ENCODE peak calls at places on chromosomes 13 and 19, in five cellular contexts. One of them, this sample, is unnamed.

GRCh38 chr13:45500492-45501174 is 35.9 kb downstream of the COG3 start:
- DNase-seq in psoas muscle: no peak
- DNase-seq in fibroblast of pulmonary artery: peak
- DNase-seq in SK-N-SH: no peak
- DNase-seq in AG09309: peak
- DNase-seq in this sample: no peak

GRCh38 chr13:24906268-24906667 is 142.3 kb downstream of the RNF17 start:
- DNase-seq in psoas muscle: no peak
- DNase-seq in fibroblast of pulmonary artery: no peak
- DNase-seq in AG09309: no peak
- DNase-seq in SK-N-SH: no peak
- DNase-seq in this sample: no peak

GRCh38 chr13:80050252-80050651 is 290.7 kb downstream of the SPRY2 start:
- DNase-seq in AG09309: no peak
- DNase-seq in fibroblast of pulmonary artery: peak
- DNase-seq in SK-N-SH: no peak
- DNase-seq in psoas muscle: no peak
- DNase-seq in this sample: no peak

GRCh38 chr19:46283771-46284170 is 13.1 kb upstream of the HIF3A start:
- DNase-seq in AG09309: no peak
- DNase-seq in SK-N-SH: no peak
- DNase-seq in psoas muscle: no peak
- DNase-seq in fibroblast of pulmonary artery: peak
- DNase-seq in this sample: no peak

GRCh38 chr19:35249848-35250711 is 1.3 kb downstream of the LSR start:
- DNase-seq in AG09309: no peak
- DNase-seq in psoas muscle: no peak
- DNase-seq in fibroblast of pulmonary artery: no peak
- DNase-seq in SK-N-SH: no peak
- DNase-seq in this sample: peak

GRCh38 chr19:29277107-29277506 is 64.2 kb upstream of the UQCRFS1 start:
- DNase-seq in fibroblast of pulmonary artery: no peak
- DNase-seq in SK-N-SH: no peak
- DNase-seq in psoas muscle: no peak
- DNase-seq in AG09309: no peak
- DNase-seq in this sample: no peak

GRCh38 chr19:8336072-8336569 is 6.9 kb downstream of the KANK3 start:
- DNase-seq in AG09309: no peak
- DNase-seq in SK-N-SH: no peak
- DNase-seq in psoas muscle: no peak
- DNase-seq in fibroblast of pulmonary artery: no peak
- DNase-seq in this sample: no peak

GRCh38 chr13:67147257-67148218 is 82.6 kb downstream of the PCDH9 start:
- DNase-seq in psoas muscle: no peak
- DNase-seq in fibroblast of pulmonary artery: peak
- DNase-seq in AG09309: no peak
- DNase-seq in SK-N-SH: no peak
- DNase-seq in this sample: no peak

GRCh38 chr13:110816500-110816899 is 98.4 kb downstream of the ANKRD10 start:
- DNase-seq in fibroblast of pulmonary artery: no peak
- DNase-seq in AG09309: no peak
- DNase-seq in psoas muscle: no peak
- DNase-seq in SK-N-SH: no peak
- DNase-seq in this sample: no peak

GRCh38 chr13:107901996-107902562 is 313.3 kb downstream of the LIG4 start:
- DNase-seq in AG09309: no peak
- DNase-seq in SK-N-SH: no peak
- DNase-seq in psoas muscle: no peak
- DNase-seq in fibroblast of pulmonary artery: no peak
- DNase-seq in this sample: no peak

GRCh38 chr13:24355103-24355502 is 45.7 kb downstream of the C1QTNF9 start:
- DNase-seq in SK-N-SH: no peak
- DNase-seq in fibroblast of pulmonary artery: no peak
- DNase-seq in AG09309: no peak
- DNase-seq in psoas muscle: no peak
- DNase-seq in this sample: no peak

GRCh38 chr19:28549680-28550277 is 663.2 kb downstream of the UQCRFS1 start:
- DNase-seq in AG09309: no peak
- DNase-seq in fibroblast of pulmonary artery: no peak
- DNase-seq in SK-N-SH: no peak
- DNase-seq in psoas muscle: no peak
- DNase-seq in this sample: no peak

GRCh38 chr13:111644750-111645149 is 324.3 kb downstream of the TEX29 start:
- DNase-seq in fibroblast of pulmonary artery: no peak
- DNase-seq in AG09309: no peak
- DNase-seq in SK-N-SH: no peak
- DNase-seq in psoas muscle: no peak
- DNase-seq in this sample: no peak

GRCh38 chr19:1283917-1284292 is 1.8 kb upstream of the EFNA2 start:
- DNase-seq in psoas muscle: no peak
- DNase-seq in SK-N-SH: no peak
- DNase-seq in AG09309: no peak
- DNase-seq in fibroblast of pulmonary artery: no peak
- DNase-seq in this sample: no peak

GRCh38 chr19:47813304-47813994 is 8.3 kb upstream of the CRX start:
- DNase-seq in fibroblast of pulmonary artery: peak
- DNase-seq in SK-N-SH: peak
- DNase-seq in AG09309: no peak
- DNase-seq in psoas muscle: peak
- DNase-seq in this sample: peak

GRCh38 chr19:996051-996838 is 4.0 kb upstream of the GRIN3B start:
- DNase-seq in SK-N-SH: peak
- DNase-seq in AG09309: no peak
- DNase-seq in psoas muscle: no peak
- DNase-seq in fibroblast of pulmonary artery: peak
- DNase-seq in this sample: no peak

GRCh38 chr13:28338202-28338601 is 156.7 kb downstream of the FLT1 start:
- DNase-seq in AG09309: no peak
- DNase-seq in SK-N-SH: no peak
- DNase-seq in psoas muscle: no peak
- DNase-seq in fibroblast of pulmonary artery: no peak
- DNase-seq in this sample: no peak

GRCh38 chr19:19110410-19111137 is 27.7 kb downstream of the TMEM161A start:
- DNase-seq in AG09309: no peak
- DNase-seq in SK-N-SH: peak
- DNase-seq in psoas muscle: no peak
- DNase-seq in fibroblast of pulmonary artery: no peak
- DNase-seq in this sample: no peak

GRCh38 chr19:19134687-19135158 is 3.6 kb downstream of the TMEM161A start:
- DNase-seq in fibroblast of pulmonary artery: no peak
- DNase-seq in SK-N-SH: peak
- DNase-seq in psoas muscle: peak
- DNase-seq in AG09309: no peak
- DNase-seq in this sample: no peak

GRCh38 chr13:23367907-23368306 is 65.6 kb downstream of the SACS start:
- DNase-seq in fibroblast of pulmonary artery: no peak
- DNase-seq in AG09309: no peak
- DNase-seq in SK-N-SH: no peak
- DNase-seq in psoas muscle: no peak
- DNase-seq in this sample: no peak

GRCh38 chr19:35908977-35909683 is 1.0 kb upstream of the TYROBP start:
- DNase-seq in AG09309: no peak
- DNase-seq in SK-N-SH: no peak
- DNase-seq in psoas muscle: peak
- DNase-seq in fibroblast of pulmonary artery: no peak
- DNase-seq in this sample: no peak

GRCh38 chr13:38348890-38349289 is 761 bp upstream of the UFM1 start:
- DNase-seq in fibroblast of pulmonary artery: peak
- DNase-seq in AG09309: no peak
- DNase-seq in psoas muscle: no peak
- DNase-seq in SK-N-SH: no peak
- DNase-seq in this sample: no peak

GRCh38 chr13:40503966-40504591 is 162.4 kb downstream of the FOXO1 start:
- DNase-seq in fibroblast of pulmonary artery: peak
- DNase-seq in AG09309: peak
- DNase-seq in psoas muscle: no peak
- DNase-seq in SK-N-SH: no peak
- DNase-seq in this sample: no peak

GRCh38 chr19:57583521-57584416 is at the start of gene ZIK1:
- DNase-seq in psoas muscle: peak
- DNase-seq in SK-N-SH: peak
- DNase-seq in AG09309: peak
- DNase-seq in fibroblast of pulmonary artery: peak
- DNase-seq in this sample: peak

GRCh38 chr13:105346141-105346766 is 1189.2 kb downstream of the EFNB2 start:
- DNase-seq in SK-N-SH: no peak
- DNase-seq in psoas muscle: no peak
- DNase-seq in fibroblast of pulmonary artery: peak
- DNase-seq in AG09309: peak
- DNase-seq in this sample: no peak

GRCh38 chr13:40777166-40777956 is 6.4 kb upstream of the MRPS31 start:
- DNase-seq in fibroblast of pulmonary artery: peak
- DNase-seq in psoas muscle: no peak
- DNase-seq in AG09309: no peak
- DNase-seq in SK-N-SH: peak
- DNase-seq in this sample: no peak

GRCh38 chr13:90205911-90206310 is 1141.6 kb upstream of the MIR17HG start:
- DNase-seq in AG09309: no peak
- DNase-seq in fibroblast of pulmonary artery: no peak
- DNase-seq in SK-N-SH: no peak
- DNase-seq in psoas muscle: no peak
- DNase-seq in this sample: no peak

GRCh38 chr19:13153627-13154240 is 3.5 kb downstream of the IER2 start:
- DNase-seq in fibroblast of pulmonary artery: peak
- DNase-seq in psoas muscle: peak
- DNase-seq in AG09309: no peak
- DNase-seq in SK-N-SH: no peak
- DNase-seq in this sample: no peak

GRCh38 chr13:74187564-74187963 is 53.4 kb upstream of the KLF12 start:
- DNase-seq in AG09309: no peak
- DNase-seq in fibroblast of pulmonary artery: no peak
- DNase-seq in psoas muscle: no peak
- DNase-seq in SK-N-SH: no peak
- DNase-seq in this sample: no peak

GRCh38 chr19:56476671-56477428 is at the start of gene ZNF667:
- DNase-seq in fibroblast of pulmonary artery: peak
- DNase-seq in SK-N-SH: peak
- DNase-seq in psoas muscle: no peak
- DNase-seq in AG09309: no peak
- DNase-seq in this sample: no peak

GRCh38 chr13:23899555-23899954 is 2.3 kb upstream of the C1QTNF9B start:
- DNase-seq in fibroblast of pulmonary artery: peak
- DNase-seq in AG09309: peak
- DNase-seq in psoas muscle: no peak
- DNase-seq in SK-N-SH: peak
- DNase-seq in this sample: no peak

GRCh38 chr19:16224266-16225045 is 26.7 kb downstream of the AP1M1 start:
- DNase-seq in fibroblast of pulmonary artery: no peak
- DNase-seq in SK-N-SH: peak
- DNase-seq in psoas muscle: no peak
- DNase-seq in AG09309: no peak
- DNase-seq in this sample: no peak

GRCh38 chr19:46697142-46697960 is 19.6 kb downstream of the PRKD2 start:
- DNase-seq in AG09309: no peak
- DNase-seq in fibroblast of pulmonary artery: peak
- DNase-seq in SK-N-SH: peak
- DNase-seq in psoas muscle: peak
- DNase-seq in this sample: peak

GRCh38 chr19:13127051-13127450 is 9.0 kb downstream of the NACC1 start:
- DNase-seq in SK-N-SH: no peak
- DNase-seq in fibroblast of pulmonary artery: no peak
- DNase-seq in AG09309: no peak
- DNase-seq in psoas muscle: no peak
- DNase-seq in this sample: no peak

GRCh38 chr19:53389591-53390377 is 5.2 kb upstream of the ZNF765 start:
- DNase-seq in psoas muscle: peak
- DNase-seq in fibroblast of pulmonary artery: no peak
- DNase-seq in AG09309: no peak
- DNase-seq in SK-N-SH: peak
- DNase-seq in this sample: no peak

GRCh38 chr19:3403489-3404323 is 37.3 kb downstream of the NFIC start:
- DNase-seq in psoas muscle: peak
- DNase-seq in AG09309: peak
- DNase-seq in fibroblast of pulmonary artery: peak
- DNase-seq in SK-N-SH: peak
- DNase-seq in this sample: no peak

GRCh38 chr19:56091751-56092546 is 29.1 kb downstream of the ZNF787 start:
- DNase-seq in psoas muscle: no peak
- DNase-seq in SK-N-SH: no peak
- DNase-seq in AG09309: no peak
- DNase-seq in fibroblast of pulmonary artery: no peak
- DNase-seq in this sample: no peak

GRCh38 chr19:359653-359925 is 15.0 kb upstream of the MIER2 start:
- DNase-seq in fibroblast of pulmonary artery: no peak
- DNase-seq in AG09309: no peak
- DNase-seq in SK-N-SH: no peak
- DNase-seq in psoas muscle: no peak
- DNase-seq in this sample: no peak